ENCODE peak calls at places on chromosomes 11 and 22, in seven cellular contexts. E is endodermal cell, Q is stomach, V is H9, C is astrocyte, O is esophagus squamous epithelium, A is adrenal gland. H is an unnamed sample. For H3K9me3, the result is how much of the 10 kb centered on the place peaks cover.

GRCh38 chr11:19551454-19551853 is 161.2 kb upstream of the NAV2 start:
- DNase-seq in E (no peak), Q (no peak), V (no peak), C (no peak), O (no peak), A (no peak), H (no peak)

GRCh38 chr11:33598426-33599069 is 102.1 kb downstream of the C11orf91 start:
- DNase-seq in E (peak), Q (no peak), V (peak), C (no peak), O (no peak), A (no peak), H (peak)

GRCh38 chr11:120710354-120711187 is 199.0 kb downstream of the GRIK4 start:
- DNase-seq in E (peak), Q (no peak), V (peak), C (peak), O (no peak), A (peak), H (peak)

GRCh38 chr11:65663634-65664200 is 1.0 kb upstream of the RELA start:
- DNase-seq in E (no peak), Q (peak), V (no peak), C (peak), O (no peak), A (peak), H (no peak)

GRCh38 chr22:17159504-17159951 is 451 bp upstream of the HDHD5 start:
- DNase-seq in E (no peak), Q (peak), V (no peak), C (peak), O (no peak), A (peak), H (peak)

GRCh38 chr11:72735495-72736027 is 16.6 kb downstream of the ARAP1 start:
- DNase-seq in E (peak), Q (no peak), V (peak), C (peak), O (no peak), A (no peak), H (peak)

GRCh38 chr22:36846271-36846670 is 14.5 kb upstream of the NCF4 start:
- DNase-seq in E (no peak), Q (no peak), V (no peak), C (no peak), O (no peak), A (no peak), H (no peak)

GRCh38 chr22:18154821-18155390 is 4.9 kb downstream of the USP18 start:
- DNase-seq in E (no peak), Q (no peak), V (no peak), C (no peak), O (no peak), A (no peak), H (no peak)

GRCh38 chr11:119361056-119361787 is 14.7 kb upstream of the MFRP start:
- DNase-seq in E (peak), Q (no peak), V (peak), C (peak), O (no peak), A (peak), H (peak)

GRCh38 chr11:17653606-17654005 is 65.8 kb upstream of the MYOD1 start:
- DNase-seq in E (peak), Q (no peak), V (no peak), C (no peak), O (no peak), A (no peak), H (no peak)

GRCh38 chr11:47788181-47788580 is 21.0 kb upstream of the FNBP4 start:
- DNase-seq in E (no peak), Q (no peak), V (no peak), C (no peak), O (no peak), A (no peak), H (no peak)

GRCh38 chr11:67313125-67313890 is 10.0 kb downstream of the SSH3 start:
- DNase-seq in E (no peak), Q (peak), V (no peak), C (no peak), O (no peak), A (no peak), H (no peak)

GRCh38 chr22:23581252-23581634 is 1.2 kb upstream of the IGLL1 start:
- DNase-seq in E (no peak), Q (no peak), V (no peak), C (no peak), O (no peak), A (no peak), H (no peak)

GRCh38 chr11:9153651-9154050 is 62.3 kb upstream of the SCUBE2 start:
- DNase-seq in E (no peak), Q (no peak), V (no peak), C (no peak), O (no peak), A (no peak), H (no peak)

GRCh38 chr11:15114501-15115475 is at the start of gene INSC:
- DNase-seq in E (peak), Q (no peak), V (peak), C (no peak), O (no peak), A (no peak), H (peak)

GRCh38 chr11:8652140-8652539 is 30.3 kb downstream of the TRIM66 start:
- DNase-seq in E (no peak), Q (no peak), V (no peak), C (peak), O (no peak), A (peak), H (peak)

GRCh38 chr22:30238661-30239420 is 7.7 kb downstream of the LIF start:
- DNase-seq in E (peak), Q (no peak), V (peak), C (peak), O (no peak), A (no peak), H (peak)

GRCh38 chr11:78193806-78194205 is 5.1 kb downstream of the USP35 start:
- DNase-seq in E (no peak), Q (no peak), V (no peak), C (no peak), O (no peak), A (no peak), H (no peak)

GRCh38 chr22:49594078-49594477 is 233.6 kb downstream of the BRD1 start:
- DNase-seq in E (no peak), Q (no peak), V (no peak), C (no peak), O (no peak), A (no peak), H (no peak)
- H3K9me3 ChIP-seq in E (under half), Q (under half), V (under half), C (under half), O (under half), A (under half), H (under half)

DNA sequence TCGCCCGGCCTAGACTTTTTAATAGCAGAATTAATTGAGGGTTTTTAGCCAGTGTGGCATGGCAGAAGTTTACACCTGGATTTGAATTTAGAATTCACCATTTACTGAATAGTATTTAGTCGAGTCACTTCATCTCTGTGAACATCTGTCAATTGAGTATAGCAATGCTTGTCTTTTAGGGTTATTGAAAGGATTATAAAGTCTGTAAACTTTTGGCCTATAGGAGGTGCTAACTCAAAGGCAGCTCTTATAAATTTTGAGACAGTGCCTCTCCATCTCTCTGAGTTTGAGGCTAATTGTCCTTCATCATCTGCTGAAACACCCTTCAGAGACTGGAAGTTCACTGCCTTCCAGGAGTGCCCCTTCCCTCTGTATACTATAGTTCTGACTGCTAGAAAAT is 205.0 kb downstream of the NELL1 start:
- DNase-seq in E (no peak), Q (no peak), V (no peak), C (no peak), O (no peak), A (no peak), H (no peak)
- TF ChIP-seq CTCF in E (peak), Q (no peak), V (peak), C (no peak), O (no peak), A (no peak), H (no peak)

DNA sequence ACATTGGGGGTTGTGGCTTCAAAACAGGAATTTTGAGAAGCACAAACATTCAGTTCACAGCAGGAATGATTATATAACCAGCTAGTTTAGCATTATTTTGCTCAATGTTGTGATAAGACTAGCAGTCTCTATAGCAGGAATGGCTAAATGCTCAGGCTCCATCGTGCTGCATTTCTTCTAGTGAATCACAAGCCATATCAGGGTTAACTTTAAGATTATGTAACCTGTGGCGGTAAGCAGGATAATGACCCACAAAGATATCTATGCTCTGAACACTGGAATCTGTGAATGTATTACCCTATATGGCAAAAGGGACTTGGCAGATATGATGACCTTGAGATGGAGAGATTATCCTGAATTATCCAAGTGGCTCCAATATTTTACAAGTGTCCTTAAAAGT is 14.8 kb downstream of the FSHB start:
- DNase-seq in E (no peak), Q (no peak), V (no peak), C (peak), O (no peak), A (no peak), H (peak)
- H3K27ac ChIP-seq in E (no peak), Q (no peak), V (no peak), C (peak), O (no peak), A (no peak), H (no peak)

DNA sequence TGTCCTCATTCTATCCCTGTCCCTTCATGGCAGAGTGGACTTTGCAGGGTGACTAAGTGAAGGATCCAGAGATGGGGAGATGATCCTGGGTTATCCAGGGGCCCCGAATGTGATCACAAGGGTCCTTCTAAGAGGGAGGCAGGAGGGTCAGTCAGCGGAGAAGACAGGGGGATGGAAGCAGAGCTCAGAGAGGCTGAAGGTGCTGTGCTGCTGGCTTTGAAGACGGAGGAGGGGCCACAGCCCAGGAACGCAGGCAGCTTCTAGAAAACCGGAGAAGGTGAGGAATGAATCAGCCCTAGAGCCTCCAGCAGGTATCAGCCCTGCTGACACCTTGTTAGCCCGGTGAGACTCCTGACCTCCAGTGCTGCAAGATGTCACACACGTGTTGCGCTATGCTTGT is 63.7 kb downstream of the CDKN1C start:
- DNase-seq in E (no peak), Q (no peak), V (no peak), C (no peak), O (no peak), A (no peak), H (no peak)
- H3K9me3 ChIP-seq in E (under half), Q (under half), V (under half), C (under half), O (under half), A (under half), H (under half)

GRCh38 chr11:125257185-125257584 is 92.6 kb downstream of the PKNOX2 start:
- DNase-seq in E (peak), Q (no peak), V (peak), C (no peak), O (no peak), A (no peak), H (peak)
- TF ChIP-seq CTCF in E (peak), Q (no peak), V (peak), C (peak), O (no peak), A (no peak), H (peak)